ENCODE peak calls at places on chromosomes 13 and 19, in eight cellular contexts. R is heart left ventricle; A is KG1; Y is G401; P is CD4-positive, alpha-beta memory T cell; Q is cardiac fibroblast; T is hippocampal formation; X is thoracic aorta. J is an unnamed sample.

GRCh38 chr13:80475718-80476117 is 134.8 kb upstream of the SPRY2 start:
- DNase-seq in Q (no peak), P (no peak), A (no peak), X (no peak), T (no peak), Y (no peak), R (no peak), J (no peak)

GRCh38 chr19:11191934-11192333 is 5.4 kb downstream of the KANK2 start:
- DNase-seq in P (no peak), Y (no peak), R (no peak), T (no peak), A (no peak), X (no peak), Q (no peak), J (no peak)

GRCh38 chr13:27012482-27013197 is 159.0 kb downstream of the USP12 start:
- DNase-seq in R (no peak), Q (peak; percentile 85), Y (no peak), X (no peak), P (no peak), A (no peak), T (no peak), J (peak; percentile 57)

GRCh38 chr13:74867460-74867859 is 614.5 kb downstream of the TBC1D4 start:
- DNase-seq in T (no peak), R (no peak), X (no peak), Q (peak; percentile 79), A (no peak), P (no peak), Y (no peak), J (no peak)

GRCh38 chr13:37700887-37701286 is 102.3 kb upstream of the POSTN start:
- DNase-seq in T (no peak), P (no peak), R (no peak), A (no peak), Q (peak; percentile 67), Y (no peak), X (no peak), J (no peak)

GRCh38 chr13:102913924-102914628 is 68.2 kb downstream of the ERCC5 start:
- DNase-seq in X (no peak), R (no peak), Q (peak; percentile 38), T (no peak), A (no peak), Y (peak; percentile 95), P (no peak), J (no peak)

GRCh38 chr19:13001502-13002388 is 6.5 kb downstream of the NFIX start:
- DNase-seq in Y (peak; percentile 95), R (peak; percentile 86), T (peak; percentile 92), A (no peak), P (no peak), Q (no peak), X (peak; percentile 43), J (no peak)

GRCh38 chr13:98576215-98576945 is 527 bp downstream of the STK24 start:
- DNase-seq in T (no peak), A (no peak), Q (peak; percentile 34), P (peak; percentile 56), X (no peak), R (peak; percentile 67), Y (peak; percentile 38), J (no peak)

GRCh38 chr19:45455707-45456499 is 11.9 kb upstream of the FOSB start:
- DNase-seq in R (peak; percentile 93), P (peak; percentile 54), X (peak; percentile 92), Q (peak; percentile 100), A (peak; percentile 49), T (no peak), Y (peak; percentile 48), J (peak; percentile 94)

GRCh38 chr19:2305974-2306806 is 1.8 kb downstream of the LINGO3 start:
- DNase-seq in X (no peak), P (no peak), R (no peak), Y (no peak), T (no peak), Q (no peak), A (no peak), J (no peak)

GRCh38 chr13:50334092-50334778 is 319.0 kb downstream of the KCNRG start:
- DNase-seq in R (no peak), Q (no peak), P (no peak), Y (no peak), T (no peak), A (no peak), X (no peak), J (no peak)